ENCODE peak calls at places on chromosome 6, in ten cellular contexts. One of them, this sample, is unnamed.

GRCh38 chr6:56246941-56247653 is at the start of gene COL21A1:
- DNase-seq in T-helper 17 cell: no peak
- DNase-seq in K562: no peak
- DNase-seq in Jurkat, Clone E6-1: no peak
- DNase-seq in pulmonary artery endothelial cell: no peak
- DNase-seq in stimulated activated CD4-positive, alpha-beta T cell treated with anti-CD3 and anti-CD28 coated beads, Interleukin-2, amount 100 ng/mL, for 48 hours: no peak
- DNase-seq in NCI-H1417: no peak
- DNase-seq in AG09309: no peak
- DNase-seq in Right ventricle myocardium superior: peak; percentile 64
- DNase-seq in T-helper 2 cell: no peak
- DNase-seq in this sample: no peak

GRCh38 chr6:152696543-152696942 is 1.2 kb upstream of the MYCT1 start:
- DNase-seq in T-helper 17 cell: no peak
- DNase-seq in stimulated activated CD4-positive, alpha-beta T cell treated with anti-CD3 and anti-CD28 coated beads, Interleukin-2, amount 100 ng/mL, for 48 hours: no peak
- DNase-seq in AG09309: peak; percentile 79
- DNase-seq in pulmonary artery endothelial cell: peak; percentile 75
- DNase-seq in NCI-H1417: no peak
- DNase-seq in Jurkat, Clone E6-1: no peak
- DNase-seq in Right ventricle myocardium superior: no peak
- DNase-seq in K562: no peak
- DNase-seq in T-helper 2 cell: no peak
- DNase-seq in this sample: no peak

GRCh38 chr6:10991115-10991514 is 53.0 kb downstream of the ELOVL2 start:
- DNase-seq in T-helper 2 cell: no peak
- DNase-seq in Jurkat, Clone E6-1: no peak
- DNase-seq in T-helper 17 cell: no peak
- DNase-seq in stimulated activated CD4-positive, alpha-beta T cell treated with anti-CD3 and anti-CD28 coated beads, Interleukin-2, amount 100 ng/mL, for 48 hours: no peak
- DNase-seq in pulmonary artery endothelial cell: no peak
- DNase-seq in K562: no peak
- DNase-seq in AG09309: no peak
- DNase-seq in Right ventricle myocardium superior: no peak
- DNase-seq in NCI-H1417: no peak
- DNase-seq in this sample: no peak

GRCh38 chr6:130776287-130776925 is 50.8 kb upstream of the SMLR1 start:
- DNase-seq in K562: no peak
- DNase-seq in stimulated activated CD4-positive, alpha-beta T cell treated with anti-CD3 and anti-CD28 coated beads, Interleukin-2, amount 100 ng/mL, for 48 hours: no peak
- DNase-seq in NCI-H1417: no peak
- DNase-seq in T-helper 17 cell: no peak
- DNase-seq in pulmonary artery endothelial cell: no peak
- DNase-seq in Jurkat, Clone E6-1: no peak
- DNase-seq in AG09309: no peak
- DNase-seq in T-helper 2 cell: no peak
- DNase-seq in Right ventricle myocardium superior: no peak
- DNase-seq in this sample: no peak

GRCh38 chr6:149317656-149318571 is at the start of gene TAB2:
- DNase-seq in Right ventricle myocardium superior: no peak
- DNase-seq in T-helper 2 cell: peak; percentile 31
- DNase-seq in stimulated activated CD4-positive, alpha-beta T cell treated with anti-CD3 and anti-CD28 coated beads, Interleukin-2, amount 100 ng/mL, for 48 hours: peak; percentile 69
- DNase-seq in AG09309: no peak
- DNase-seq in NCI-H1417: peak; percentile 90
- DNase-seq in K562: peak; percentile 71
- DNase-seq in Jurkat, Clone E6-1: peak; percentile 12
- DNase-seq in T-helper 17 cell: peak; percentile 64
- DNase-seq in pulmonary artery endothelial cell: no peak
- DNase-seq in this sample: peak; percentile 62

GRCh38 chr6:107132330-107132954 is 17.1 kb upstream of the BEND3 start:
- DNase-seq in T-helper 2 cell: no peak
- DNase-seq in K562: peak; percentile 43
- DNase-seq in Right ventricle myocardium superior: no peak
- DNase-seq in NCI-H1417: peak; percentile 42
- DNase-seq in Jurkat, Clone E6-1: no peak
- DNase-seq in T-helper 17 cell: no peak
- DNase-seq in AG09309: no peak
- DNase-seq in stimulated activated CD4-positive, alpha-beta T cell treated with anti-CD3 and anti-CD28 coated beads, Interleukin-2, amount 100 ng/mL, for 48 hours: no peak
- DNase-seq in pulmonary artery endothelial cell: no peak
- DNase-seq in this sample: no peak

GRCh38 chr6:169800668-169801395 is 49.4 kb downstream of the ERMARD start:
- DNase-seq in T-helper 2 cell: no peak
- DNase-seq in stimulated activated CD4-positive, alpha-beta T cell treated with anti-CD3 and anti-CD28 coated beads, Interleukin-2, amount 100 ng/mL, for 48 hours: no peak
- DNase-seq in Right ventricle myocardium superior: no peak
- DNase-seq in pulmonary artery endothelial cell: no peak
- DNase-seq in Jurkat, Clone E6-1: no peak
- DNase-seq in T-helper 17 cell: no peak
- DNase-seq in AG09309: peak; percentile 28
- DNase-seq in NCI-H1417: peak; percentile 61
- DNase-seq in K562: no peak
- DNase-seq in this sample: no peak

GRCh38 chr6:44105993-44106740 is 21.1 kb downstream of the MRPL14 start:
- DNase-seq in Jurkat, Clone E6-1: no peak
- DNase-seq in stimulated activated CD4-positive, alpha-beta T cell treated with anti-CD3 and anti-CD28 coated beads, Interleukin-2, amount 100 ng/mL, for 48 hours: no peak
- DNase-seq in NCI-H1417: no peak
- DNase-seq in pulmonary artery endothelial cell: no peak
- DNase-seq in T-helper 2 cell: no peak
- DNase-seq in Right ventricle myocardium superior: no peak
- DNase-seq in K562: no peak
- DNase-seq in T-helper 17 cell: no peak
- DNase-seq in AG09309: no peak
- DNase-seq in this sample: no peak

GRCh38 chr6:44431118-44431725 is 43.7 kb downstream of the CDC5L start:
- DNase-seq in AG09309: peak; percentile 39
- DNase-seq in Jurkat, Clone E6-1: peak; percentile 55
- DNase-seq in NCI-H1417: peak; percentile 3
- DNase-seq in Right ventricle myocardium superior: no peak
- DNase-seq in K562: peak; percentile 78
- DNase-seq in T-helper 17 cell: no peak
- DNase-seq in T-helper 2 cell: no peak
- DNase-seq in stimulated activated CD4-positive, alpha-beta T cell treated with anti-CD3 and anti-CD28 coated beads, Interleukin-2, amount 100 ng/mL, for 48 hours: peak; percentile 24
- DNase-seq in pulmonary artery endothelial cell: no peak
- DNase-seq in this sample: no peak

GRCh38 chr6:138499303-138499991 is at the start of gene NHSL1:
- DNase-seq in pulmonary artery endothelial cell: no peak
- DNase-seq in Right ventricle myocardium superior: no peak
- DNase-seq in T-helper 17 cell: no peak
- DNase-seq in NCI-H1417: no peak
- DNase-seq in K562: no peak
- DNase-seq in stimulated activated CD4-positive, alpha-beta T cell treated with anti-CD3 and anti-CD28 coated beads, Interleukin-2, amount 100 ng/mL, for 48 hours: no peak
- DNase-seq in Jurkat, Clone E6-1: no peak
- DNase-seq in T-helper 2 cell: no peak
- DNase-seq in AG09309: no peak
- DNase-seq in this sample: no peak

GRCh38 chr6:116287668-116288282 is 8.0 kb upstream of the TSPYL1 start:
- DNase-seq in K562: peak; percentile 47
- DNase-seq in T-helper 17 cell: no peak
- DNase-seq in AG09309: no peak
- DNase-seq in T-helper 2 cell: no peak
- DNase-seq in Right ventricle myocardium superior: no peak
- DNase-seq in Jurkat, Clone E6-1: peak; percentile 33
- DNase-seq in pulmonary artery endothelial cell: peak; percentile 19
- DNase-seq in stimulated activated CD4-positive, alpha-beta T cell treated with anti-CD3 and anti-CD28 coated beads, Interleukin-2, amount 100 ng/mL, for 48 hours: no peak
- DNase-seq in NCI-H1417: peak; percentile 6
- DNase-seq in this sample: no peak

GRCh38 chr6:43868467-43868866 is 98.5 kb downstream of the VEGFA start:
- DNase-seq in K562: no peak
- DNase-seq in AG09309: no peak
- DNase-seq in Right ventricle myocardium superior: no peak
- DNase-seq in NCI-H1417: no peak
- DNase-seq in pulmonary artery endothelial cell: no peak
- DNase-seq in Jurkat, Clone E6-1: no peak
- DNase-seq in T-helper 17 cell: no peak
- DNase-seq in stimulated activated CD4-positive, alpha-beta T cell treated with anti-CD3 and anti-CD28 coated beads, Interleukin-2, amount 100 ng/mL, for 48 hours: no peak
- DNase-seq in T-helper 2 cell: no peak
- DNase-seq in this sample: no peak

GRCh38 chr6:161168281-161168891 is 105.5 kb downstream of the AGPAT4 start:
- DNase-seq in AG09309: peak; percentile 91
- DNase-seq in T-helper 17 cell: no peak
- DNase-seq in T-helper 2 cell: no peak
- DNase-seq in Jurkat, Clone E6-1: no peak
- DNase-seq in K562: peak; percentile 33
- DNase-seq in stimulated activated CD4-positive, alpha-beta T cell treated with anti-CD3 and anti-CD28 coated beads, Interleukin-2, amount 100 ng/mL, for 48 hours: no peak
- DNase-seq in pulmonary artery endothelial cell: peak; percentile 73
- DNase-seq in Right ventricle myocardium superior: no peak
- DNase-seq in NCI-H1417: peak; percentile 69
- DNase-seq in this sample: no peak

GRCh38 chr6:46352541-46353267 is 138.5 kb downstream of the RCAN2 start:
- DNase-seq in Right ventricle myocardium superior: no peak
- DNase-seq in NCI-H1417: no peak
- DNase-seq in T-helper 17 cell: no peak
- DNase-seq in stimulated activated CD4-positive, alpha-beta T cell treated with anti-CD3 and anti-CD28 coated beads, Interleukin-2, amount 100 ng/mL, for 48 hours: no peak
- DNase-seq in T-helper 2 cell: no peak
- DNase-seq in AG09309: no peak
- DNase-seq in pulmonary artery endothelial cell: no peak
- DNase-seq in Jurkat, Clone E6-1: no peak
- DNase-seq in K562: peak; percentile 6
- DNase-seq in this sample: no peak

GRCh38 chr6:66496659-66497058 is 789.6 kb upstream of the EYS start:
- DNase-seq in stimulated activated CD4-positive, alpha-beta T cell treated with anti-CD3 and anti-CD28 coated beads, Interleukin-2, amount 100 ng/mL, for 48 hours: no peak
- DNase-seq in T-helper 2 cell: no peak
- DNase-seq in AG09309: no peak
- DNase-seq in Jurkat, Clone E6-1: peak; percentile 10
- DNase-seq in K562: peak; percentile 1
- DNase-seq in NCI-H1417: peak; percentile 1
- DNase-seq in T-helper 17 cell: no peak
- DNase-seq in pulmonary artery endothelial cell: no peak
- DNase-seq in Right ventricle myocardium superior: no peak
- DNase-seq in this sample: no peak

GRCh38 chr6:33622456-33623431 is 1.6 kb downstream of the ITPR3 start:
- DNase-seq in K562: peak; percentile 55
- DNase-seq in T-helper 2 cell: no peak
- DNase-seq in Jurkat, Clone E6-1: no peak
- DNase-seq in pulmonary artery endothelial cell: no peak
- DNase-seq in T-helper 17 cell: no peak
- DNase-seq in stimulated activated CD4-positive, alpha-beta T cell treated with anti-CD3 and anti-CD28 coated beads, Interleukin-2, amount 100 ng/mL, for 48 hours: no peak
- DNase-seq in NCI-H1417: peak; percentile 12
- DNase-seq in AG09309: no peak
- DNase-seq in Right ventricle myocardium superior: no peak
- DNase-seq in this sample: no peak

GRCh38 chr6:43742285-43742684 is 27.7 kb upstream of the VEGFA start:
- DNase-seq in T-helper 2 cell: no peak
- DNase-seq in T-helper 17 cell: no peak
- DNase-seq in K562: no peak
- DNase-seq in Right ventricle myocardium superior: no peak
- DNase-seq in AG09309: no peak
- DNase-seq in pulmonary artery endothelial cell: no peak
- DNase-seq in NCI-H1417: no peak
- DNase-seq in Jurkat, Clone E6-1: no peak
- DNase-seq in stimulated activated CD4-positive, alpha-beta T cell treated with anti-CD3 and anti-CD28 coated beads, Interleukin-2, amount 100 ng/mL, for 48 hours: no peak
- DNase-seq in this sample: no peak

GRCh38 chr6:5012531-5012930 is 8.7 kb upstream of the RPP40 start:
- DNase-seq in Jurkat, Clone E6-1: no peak
- DNase-seq in T-helper 17 cell: no peak
- DNase-seq in pulmonary artery endothelial cell: peak; percentile 44
- DNase-seq in K562: no peak
- DNase-seq in Right ventricle myocardium superior: no peak
- DNase-seq in stimulated activated CD4-positive, alpha-beta T cell treated with anti-CD3 and anti-CD28 coated beads, Interleukin-2, amount 100 ng/mL, for 48 hours: no peak
- DNase-seq in NCI-H1417: no peak
- DNase-seq in T-helper 2 cell: no peak
- DNase-seq in AG09309: peak; percentile 70
- DNase-seq in this sample: no peak

GRCh38 chr6:30213654-30213998 is 420 bp upstream of the TRIM26 start:
- DNase-seq in Right ventricle myocardium superior: no peak
- DNase-seq in NCI-H1417: no peak
- DNase-seq in Jurkat, Clone E6-1: no peak
- DNase-seq in stimulated activated CD4-positive, alpha-beta T cell treated with anti-CD3 and anti-CD28 coated beads, Interleukin-2, amount 100 ng/mL, for 48 hours: no peak
- DNase-seq in pulmonary artery endothelial cell: no peak
- DNase-seq in AG09309: no peak
- DNase-seq in T-helper 2 cell: no peak
- DNase-seq in T-helper 17 cell: no peak
- DNase-seq in K562: no peak
- DNase-seq in this sample: no peak

GRCh38 chr6:75272145-75272840 is 12.3 kb downstream of the TMEM30A start:
- DNase-seq in T-helper 17 cell: no peak
- DNase-seq in K562: no peak
- DNase-seq in T-helper 2 cell: no peak
- DNase-seq in NCI-H1417: no peak
- DNase-seq in Right ventricle myocardium superior: no peak
- DNase-seq in AG09309: peak; percentile 29
- DNase-seq in stimulated activated CD4-positive, alpha-beta T cell treated with anti-CD3 and anti-CD28 coated beads, Interleukin-2, amount 100 ng/mL, for 48 hours: no peak
- DNase-seq in pulmonary artery endothelial cell: no peak
- DNase-seq in Jurkat, Clone E6-1: no peak
- DNase-seq in this sample: no peak

GRCh38 chr6:18142591-18142861 is 12.4 kb downstream of the TPMT start:
- DNase-seq in AG09309: no peak
- DNase-seq in stimulated activated CD4-positive, alpha-beta T cell treated with anti-CD3 and anti-CD28 coated beads, Interleukin-2, amount 100 ng/mL, for 48 hours: no peak
- DNase-seq in T-helper 2 cell: no peak
- DNase-seq in Right ventricle myocardium superior: no peak
- DNase-seq in pulmonary artery endothelial cell: no peak
- DNase-seq in K562: no peak
- DNase-seq in NCI-H1417: no peak
- DNase-seq in T-helper 17 cell: no peak
- DNase-seq in Jurkat, Clone E6-1: no peak
- DNase-seq in this sample: no peak

GRCh38 chr6:15096894-15097837 is 148.7 kb upstream of the JARID2 start:
- DNase-seq in Jurkat, Clone E6-1: no peak
- DNase-seq in T-helper 2 cell: no peak
- DNase-seq in NCI-H1417: no peak
- DNase-seq in Right ventricle myocardium superior: no peak
- DNase-seq in T-helper 17 cell: no peak
- DNase-seq in pulmonary artery endothelial cell: no peak
- DNase-seq in K562: peak; percentile 93
- DNase-seq in stimulated activated CD4-positive, alpha-beta T cell treated with anti-CD3 and anti-CD28 coated beads, Interleukin-2, amount 100 ng/mL, for 48 hours: no peak
- DNase-seq in AG09309: no peak
- DNase-seq in this sample: no peak

GRCh38 chr6:164109770-164110140 is 695.2 kb downstream of the QKI start:
- DNase-seq in K562: peak; percentile 25
- DNase-seq in T-helper 17 cell: no peak
- DNase-seq in T-helper 2 cell: no peak
- DNase-seq in pulmonary artery endothelial cell: no peak
- DNase-seq in Right ventricle myocardium superior: peak; percentile 76
- DNase-seq in NCI-H1417: no peak
- DNase-seq in Jurkat, Clone E6-1: no peak
- DNase-seq in AG09309: no peak
- DNase-seq in stimulated activated CD4-positive, alpha-beta T cell treated with anti-CD3 and anti-CD28 coated beads, Interleukin-2, amount 100 ng/mL, for 48 hours: no peak
- DNase-seq in this sample: no peak

GRCh38 chr6:78952362-78952761 is 85.0 kb downstream of the IRAK1BP1 start:
- DNase-seq in stimulated activated CD4-positive, alpha-beta T cell treated with anti-CD3 and anti-CD28 coated beads, Interleukin-2, amount 100 ng/mL, for 48 hours: no peak
- DNase-seq in Jurkat, Clone E6-1: no peak
- DNase-seq in T-helper 17 cell: no peak
- DNase-seq in pulmonary artery endothelial cell: no peak
- DNase-seq in T-helper 2 cell: no peak
- DNase-seq in AG09309: no peak
- DNase-seq in Right ventricle myocardium superior: no peak
- DNase-seq in K562: no peak
- DNase-seq in NCI-H1417: no peak
- DNase-seq in this sample: no peak

GRCh38 chr6:161169060-161169459 is 104.8 kb downstream of the AGPAT4 start:
- DNase-seq in T-helper 17 cell: no peak
- DNase-seq in pulmonary artery endothelial cell: no peak
- DNase-seq in NCI-H1417: no peak
- DNase-seq in Jurkat, Clone E6-1: no peak
- DNase-seq in K562: no peak
- DNase-seq in stimulated activated CD4-positive, alpha-beta T cell treated with anti-CD3 and anti-CD28 coated beads, Interleukin-2, amount 100 ng/mL, for 48 hours: no peak
- DNase-seq in AG09309: no peak
- DNase-seq in T-helper 2 cell: no peak
- DNase-seq in Right ventricle myocardium superior: no peak
- DNase-seq in this sample: no peak

GRCh38 chr6:162698004-162698403 is 29.6 kb downstream of the PRKN start:
- DNase-seq in Jurkat, Clone E6-1: no peak
- DNase-seq in K562: no peak
- DNase-seq in Right ventricle myocardium superior: no peak
- DNase-seq in NCI-H1417: no peak
- DNase-seq in T-helper 2 cell: no peak
- DNase-seq in AG09309: no peak
- DNase-seq in stimulated activated CD4-positive, alpha-beta T cell treated with anti-CD3 and anti-CD28 coated beads, Interleukin-2, amount 100 ng/mL, for 48 hours: no peak
- DNase-seq in T-helper 17 cell: no peak
- DNase-seq in pulmonary artery endothelial cell: no peak
- DNase-seq in this sample: no peak

GRCh38 chr6:136326038-136326561 is 36.5 kb upstream of the BCLAF1 start:
- DNase-seq in stimulated activated CD4-positive, alpha-beta T cell treated with anti-CD3 and anti-CD28 coated beads, Interleukin-2, amount 100 ng/mL, for 48 hours: no peak
- DNase-seq in NCI-H1417: peak; percentile 58
- DNase-seq in T-helper 2 cell: no peak
- DNase-seq in T-helper 17 cell: no peak
- DNase-seq in Jurkat, Clone E6-1: no peak
- DNase-seq in Right ventricle myocardium superior: no peak
- DNase-seq in pulmonary artery endothelial cell: no peak
- DNase-seq in AG09309: no peak
- DNase-seq in K562: peak; percentile 44
- DNase-seq in this sample: no peak

GRCh38 chr6:52507557-52508260 is 69.2 kb downstream of the TRAM2 start:
- DNase-seq in AG09309: no peak
- DNase-seq in stimulated activated CD4-positive, alpha-beta T cell treated with anti-CD3 and anti-CD28 coated beads, Interleukin-2, amount 100 ng/mL, for 48 hours: no peak
- DNase-seq in Right ventricle myocardium superior: no peak
- DNase-seq in Jurkat, Clone E6-1: no peak
- DNase-seq in pulmonary artery endothelial cell: no peak
- DNase-seq in T-helper 2 cell: no peak
- DNase-seq in K562: peak; percentile 37
- DNase-seq in T-helper 17 cell: no peak
- DNase-seq in NCI-H1417: no peak
- DNase-seq in this sample: no peak

This sample was measured in activated T-helper 1 cell treated with Interleukin-2 at 50 U/mL for 16 hours.